ENCODE peak calls at places on chromosomes 3 and 15, in eight cellular contexts. One of them, this sample, is unnamed.

GRCh38 chr3:50340404-50341329 is at the start of gene RASSF1:
- DNase-seq in IMR-90: no peak
- DNase-seq in stomach: peak
- DNase-seq in ovary: peak
- DNase-seq in gastrocnemius medialis: peak
- DNase-seq in uterus: peak
- DNase-seq in NB4: peak
- DNase-seq in Peyer's patch: peak
- DNase-seq in this sample: peak

GRCh38 chr15:25790003-25790660 is 73.0 kb downstream of the ATP10A start:
- DNase-seq in IMR-90: peak
- DNase-seq in stomach: peak
- DNase-seq in ovary: peak
- DNase-seq in gastrocnemius medialis: no peak
- DNase-seq in uterus: peak
- DNase-seq in NB4: no peak
- DNase-seq in Peyer's patch: peak
- DNase-seq in this sample: peak

GRCh38 chr3:111595239-111595638 is at the start of gene ZBED2:
- DNase-seq in IMR-90: no peak
- DNase-seq in stomach: no peak
- DNase-seq in ovary: no peak
- DNase-seq in gastrocnemius medialis: no peak
- DNase-seq in uterus: no peak
- DNase-seq in NB4: no peak
- DNase-seq in Peyer's patch: no peak
- DNase-seq in this sample: no peak

GRCh38 chr3:133238015-133238414 is 161.8 kb upstream of the BFSP2 start:
- DNase-seq in IMR-90: peak
- DNase-seq in stomach: no peak
- DNase-seq in ovary: no peak
- DNase-seq in gastrocnemius medialis: no peak
- DNase-seq in uterus: no peak
- DNase-seq in NB4: no peak
- DNase-seq in Peyer's patch: no peak
- DNase-seq in this sample: no peak

GRCh38 chr15:87527416-87527815 is 729.1 kb downstream of the NTRK3 start:
- DNase-seq in IMR-90: no peak
- DNase-seq in stomach: no peak
- DNase-seq in ovary: no peak
- DNase-seq in gastrocnemius medialis: no peak
- DNase-seq in uterus: no peak
- DNase-seq in NB4: no peak
- DNase-seq in Peyer's patch: no peak
- DNase-seq in this sample: no peak

GRCh38 chr3:127064391-127065137 is 81.6 kb downstream of the PLXNA1 start:
- DNase-seq in IMR-90: peak
- DNase-seq in stomach: no peak
- DNase-seq in ovary: no peak
- DNase-seq in gastrocnemius medialis: no peak
- DNase-seq in uterus: no peak
- DNase-seq in NB4: peak
- DNase-seq in Peyer's patch: no peak
- DNase-seq in this sample: no peak

GRCh38 chr3:75781079-75781745 is 4.1 kb downstream of the ZNF717 start:
- DNase-seq in IMR-90: no peak
- DNase-seq in stomach: no peak
- DNase-seq in ovary: no peak
- DNase-seq in gastrocnemius medialis: no peak
- DNase-seq in uterus: no peak
- DNase-seq in NB4: no peak
- DNase-seq in Peyer's patch: no peak
- DNase-seq in this sample: no peak

GRCh38 chr3:88003115-88003755 is 55.6 kb downstream of the CGGBP1 start:
- DNase-seq in IMR-90: peak
- DNase-seq in stomach: no peak
- DNase-seq in ovary: no peak
- DNase-seq in gastrocnemius medialis: no peak
- DNase-seq in uterus: no peak
- DNase-seq in NB4: peak
- DNase-seq in Peyer's patch: no peak
- DNase-seq in this sample: no peak

GRCh38 chr3:31270010-31270409 is 262.7 kb upstream of the STT3B start:
- DNase-seq in IMR-90: no peak
- DNase-seq in stomach: no peak
- DNase-seq in ovary: no peak
- DNase-seq in gastrocnemius medialis: no peak
- DNase-seq in uterus: no peak
- DNase-seq in NB4: no peak
- DNase-seq in Peyer's patch: no peak
- DNase-seq in this sample: no peak

GRCh38 chr3:143897558-143898305 is 49.5 kb upstream of the SLC9A9 start:
- DNase-seq in IMR-90: peak
- DNase-seq in stomach: no peak
- DNase-seq in ovary: no peak
- DNase-seq in gastrocnemius medialis: no peak
- DNase-seq in uterus: no peak
- DNase-seq in NB4: no peak
- DNase-seq in Peyer's patch: no peak
- DNase-seq in this sample: no peak

GRCh38 chr3:142274908-142275307 is 49.5 kb upstream of the GK5 start:
- DNase-seq in IMR-90: no peak
- DNase-seq in stomach: no peak
- DNase-seq in ovary: no peak
- DNase-seq in gastrocnemius medialis: no peak
- DNase-seq in uterus: no peak
- DNase-seq in NB4: no peak
- DNase-seq in Peyer's patch: no peak
- DNase-seq in this sample: no peak

GRCh38 chr15:44598892-44599291 is 61.9 kb downstream of the EIF3J start:
- DNase-seq in IMR-90: peak
- DNase-seq in stomach: no peak
- DNase-seq in ovary: no peak
- DNase-seq in gastrocnemius medialis: no peak
- DNase-seq in uterus: no peak
- DNase-seq in NB4: no peak
- DNase-seq in Peyer's patch: no peak
- DNase-seq in this sample: no peak

GRCh38 chr3:54955496-54955895 is 27.6 kb upstream of the LRTM1 start:
- DNase-seq in IMR-90: no peak
- DNase-seq in stomach: no peak
- DNase-seq in ovary: no peak
- DNase-seq in gastrocnemius medialis: no peak
- DNase-seq in uterus: no peak
- DNase-seq in NB4: no peak
- DNase-seq in Peyer's patch: no peak
- DNase-seq in this sample: no peak

GRCh38 chr3:104178695-104179094 is 1188.0 kb upstream of the ALCAM start:
- DNase-seq in IMR-90: no peak
- DNase-seq in stomach: no peak
- DNase-seq in ovary: no peak
- DNase-seq in gastrocnemius medialis: no peak
- DNase-seq in uterus: no peak
- DNase-seq in NB4: no peak
- DNase-seq in Peyer's patch: no peak
- DNase-seq in this sample: no peak

GRCh38 chr3:120304569-120305090 is 19.6 kb upstream of the GPR156 start:
- DNase-seq in IMR-90: no peak
- DNase-seq in stomach: no peak
- DNase-seq in ovary: no peak
- DNase-seq in gastrocnemius medialis: no peak
- DNase-seq in uterus: no peak
- DNase-seq in NB4: no peak
- DNase-seq in Peyer's patch: no peak
- DNase-seq in this sample: no peak

GRCh38 chr15:68812596-68813548 is 7.8 kb downstream of the ANP32A start:
- DNase-seq in IMR-90: no peak
- DNase-seq in stomach: no peak
- DNase-seq in ovary: no peak
- DNase-seq in gastrocnemius medialis: no peak
- DNase-seq in uterus: no peak
- DNase-seq in NB4: no peak
- DNase-seq in Peyer's patch: no peak
- DNase-seq in this sample: peak

GRCh38 chr3:33750216-33750558 is 32.1 kb upstream of the CLASP2 start:
- DNase-seq in IMR-90: no peak
- DNase-seq in stomach: no peak
- DNase-seq in ovary: no peak
- DNase-seq in gastrocnemius medialis: no peak
- DNase-seq in uterus: no peak
- DNase-seq in NB4: peak
- DNase-seq in Peyer's patch: no peak
- DNase-seq in this sample: no peak

GRCh38 chr3:190058486-190059241 is 62.0 kb downstream of the P3H2 start:
- DNase-seq in IMR-90: peak
- DNase-seq in stomach: no peak
- DNase-seq in ovary: no peak
- DNase-seq in gastrocnemius medialis: no peak
- DNase-seq in uterus: no peak
- DNase-seq in NB4: no peak
- DNase-seq in Peyer's patch: no peak
- DNase-seq in this sample: no peak

GRCh38 chr3:181730364-181730763 is 18.6 kb downstream of the SOX2 start:
- DNase-seq in IMR-90: no peak
- DNase-seq in stomach: no peak
- DNase-seq in ovary: no peak
- DNase-seq in gastrocnemius medialis: no peak
- DNase-seq in uterus: no peak
- DNase-seq in NB4: no peak
- DNase-seq in Peyer's patch: no peak
- DNase-seq in this sample: no peak

GRCh38 chr15:36468746-36469145 is 110.7 kb upstream of the CDIN1 start:
- DNase-seq in IMR-90: peak
- DNase-seq in stomach: no peak
- DNase-seq in ovary: no peak
- DNase-seq in gastrocnemius medialis: no peak
- DNase-seq in uterus: no peak
- DNase-seq in NB4: no peak
- DNase-seq in Peyer's patch: no peak
- DNase-seq in this sample: no peak

DNA sequence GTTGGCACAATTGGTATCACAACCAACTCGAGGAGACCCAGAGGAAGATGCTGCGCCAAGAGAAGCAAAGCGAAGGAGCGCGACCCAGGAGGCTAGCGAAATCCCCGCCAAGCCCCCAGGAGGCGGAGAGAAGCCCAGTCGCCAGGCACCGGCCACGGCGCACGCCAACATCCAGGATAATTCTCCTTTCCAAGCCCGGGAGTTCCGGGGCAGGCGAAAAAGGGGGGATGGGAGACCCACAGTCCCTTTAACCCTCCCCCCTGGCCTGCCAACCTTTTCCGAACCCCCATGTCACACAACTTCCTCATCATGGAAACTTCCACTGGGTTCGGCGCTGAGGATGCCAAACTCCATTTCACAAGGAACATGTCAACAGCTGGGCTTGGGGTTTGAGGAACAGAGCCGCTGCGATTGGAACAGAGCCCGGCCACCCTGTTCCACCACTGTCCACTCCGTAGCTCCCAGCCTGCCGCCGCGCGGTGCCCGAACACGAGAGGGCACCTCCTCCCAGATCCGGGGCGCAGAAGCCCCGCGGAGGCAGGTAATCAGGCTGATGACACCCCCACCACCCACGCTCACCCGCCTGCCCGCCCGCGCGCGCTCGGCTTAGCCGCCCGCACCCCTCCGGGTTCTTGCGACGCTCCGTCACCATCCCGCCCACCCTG is 567 bp downstream of the THRB start:
- DNase-seq in IMR-90: no peak
- DNase-seq in stomach: peak
- DNase-seq in ovary: peak
- DNase-seq in gastrocnemius medialis: peak
- DNase-seq in uterus: peak
- DNase-seq in NB4: no peak
- DNase-seq in Peyer's patch: peak
- DNase-seq in this sample: peak
- TF ChIP-seq POLR2A in IMR-90: no peak
- TF ChIP-seq POLR2A in stomach: no peak
- TF ChIP-seq POLR2A in ovary: no peak
- TF ChIP-seq POLR2A in gastrocnemius medialis: no peak
- TF ChIP-seq POLR2A in uterus: no peak
- TF ChIP-seq POLR2A in NB4: no peak
- TF ChIP-seq POLR2A in Peyer's patch: no peak
- TF ChIP-seq POLR2A in this sample: no peak

GRCh38 chr3:35549690-35550089 is 89.6 kb upstream of the ARPP21 start:
- DNase-seq in IMR-90: no peak
- DNase-seq in stomach: no peak
- DNase-seq in ovary: no peak
- DNase-seq in gastrocnemius medialis: no peak
- DNase-seq in uterus: no peak
- DNase-seq in NB4: no peak
- DNase-seq in Peyer's patch: no peak
- DNase-seq in this sample: no peak

GRCh38 chr3:35544976-35545375 is 94.3 kb upstream of the ARPP21 start:
- DNase-seq in IMR-90: no peak
- DNase-seq in stomach: no peak
- DNase-seq in ovary: no peak
- DNase-seq in gastrocnemius medialis: no peak
- DNase-seq in uterus: no peak
- DNase-seq in NB4: no peak
- DNase-seq in Peyer's patch: no peak
- DNase-seq in this sample: no peak
- TF ChIP-seq POLR2A in IMR-90: no peak
- TF ChIP-seq POLR2A in stomach: no peak
- TF ChIP-seq POLR2A in ovary: no peak
- TF ChIP-seq POLR2A in gastrocnemius medialis: no peak
- TF ChIP-seq POLR2A in uterus: no peak
- TF ChIP-seq POLR2A in NB4: no peak
- TF ChIP-seq POLR2A in Peyer's patch: no peak
- TF ChIP-seq POLR2A in this sample: no peak

GRCh38 chr3:157174616-157175498 is 14.9 kb upstream of the CCNL1 start:
- DNase-seq in IMR-90: peak
- DNase-seq in stomach: peak
- DNase-seq in ovary: peak
- DNase-seq in gastrocnemius medialis: peak
- DNase-seq in uterus: peak
- DNase-seq in NB4: peak
- DNase-seq in Peyer's patch: peak
- DNase-seq in this sample: peak
- TF ChIP-seq POLR2A in IMR-90: peak
- TF ChIP-seq POLR2A in stomach: no peak
- TF ChIP-seq POLR2A in ovary: peak
- TF ChIP-seq POLR2A in gastrocnemius medialis: peak
- TF ChIP-seq POLR2A in uterus: peak
- TF ChIP-seq POLR2A in NB4: peak
- TF ChIP-seq POLR2A in Peyer's patch: peak
- TF ChIP-seq POLR2A in this sample: no peak

DNA sequence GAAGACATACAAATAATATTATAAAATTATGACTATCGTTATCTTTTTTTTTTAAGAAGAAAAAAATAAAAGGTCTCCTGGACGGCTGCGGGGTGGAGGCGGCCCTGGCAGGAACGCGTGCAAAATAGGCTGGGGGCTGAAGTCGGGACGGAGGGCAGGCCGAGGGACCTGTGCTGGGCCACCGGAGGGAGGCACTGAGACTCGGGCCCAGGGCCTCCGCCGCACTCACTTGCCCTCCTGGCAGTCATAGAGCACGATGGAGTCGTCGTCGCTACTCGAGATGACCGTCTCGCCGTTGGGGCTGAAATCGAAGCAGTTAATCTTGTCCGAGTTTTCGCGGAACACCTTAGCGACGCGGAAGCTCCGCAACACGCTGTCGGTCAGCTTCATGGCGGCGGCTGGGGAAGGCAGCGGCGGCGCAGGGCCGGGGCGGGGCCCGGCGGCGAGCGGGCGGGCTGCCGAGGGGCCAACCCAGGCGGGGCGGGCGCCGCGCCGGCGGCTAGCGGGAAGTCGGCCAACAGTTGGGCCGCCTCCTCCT is 408 bp downstream of the WDR82 start:
- DNase-seq in IMR-90: no peak
- DNase-seq in stomach: no peak
- DNase-seq in ovary: peak
- DNase-seq in gastrocnemius medialis: peak
- DNase-seq in uterus: no peak
- DNase-seq in NB4: peak
- DNase-seq in Peyer's patch: peak
- DNase-seq in this sample: peak
- TF ChIP-seq POLR2A in IMR-90: no peak
- TF ChIP-seq POLR2A in stomach: no peak
- TF ChIP-seq POLR2A in ovary: no peak
- TF ChIP-seq POLR2A in gastrocnemius medialis: no peak
- TF ChIP-seq POLR2A in uterus: no peak
- TF ChIP-seq POLR2A in NB4: no peak
- TF ChIP-seq POLR2A in Peyer's patch: no peak
- TF ChIP-seq POLR2A in this sample: no peak

This sample was measured in lower leg skin.